ENCODE peak calls at places on chromosomes 16 and 17, in nine cellular contexts. I is SK-N-DZ; X is HS-5; V is WERI-Rb-1; G is fibroblast of lung; S is GM03348; N is NCI-H1105; U is CD4-positive, alpha-beta T cell; K is T-helper 2 cell. Z is an unnamed sample.

GRCh38 chr16:81774348-81774747 is 4.7 kb upstream of the PLCG2 start:
- DNase-seq in I (no peak), X (no peak), V (no peak), G (no peak), S (no peak), N (no peak), U (no peak), K (no peak), Z (peak; percentile 43)

GRCh38 chr17:16924701-16925440 is 47.0 kb downstream of the TNFRSF13B start:
- DNase-seq in I (no peak), X (no peak), V (no peak), G (no peak), S (no peak), N (no peak), U (no peak), K (no peak), Z (no peak)

GRCh38 chr17:73770115-73770848 is 126.0 kb upstream of the SDK2 start:
- DNase-seq in I (no peak), X (peak; percentile 2), V (peak; percentile 96), G (peak; percentile 93), S (peak; percentile 78), N (peak; percentile 23), U (no peak), K (no peak), Z (no peak)

GRCh38 chr16:66622863-66623262 is 18.4 kb downstream of the CMTM3 start:
- DNase-seq in I (no peak), X (no peak), V (no peak), G (no peak), S (no peak), N (no peak), U (no peak), K (no peak), Z (no peak)

GRCh38 chr17:32489320-32490100 is 2.7 kb downstream of the CDK5R1 start:
- DNase-seq in I (no peak), X (no peak), V (no peak), G (no peak), S (no peak), N (no peak), U (no peak), K (no peak), Z (no peak)

GRCh38 chr17:9658593-9659211 is 13.4 kb downstream of the USP43 start:
- DNase-seq in I (no peak), X (peak; percentile 53), V (no peak), G (no peak), S (peak; percentile 50), N (no peak), U (no peak), K (no peak), Z (no peak)

GRCh38 chr17:73719588-73720071 is 75.4 kb upstream of the SDK2 start:
- DNase-seq in I (peak; percentile 85), X (no peak), V (no peak), G (peak; percentile 16), S (no peak), N (no peak), U (no peak), K (no peak), Z (no peak)

GRCh38 chr17:28745052-28745776 is 1.4 kb downstream of the TRAF4 start:
- DNase-seq in I (peak; percentile 53), X (no peak), V (peak; percentile 58), G (peak; percentile 51), S (peak; percentile 52), N (peak; percentile 11), U (no peak), K (peak; percentile 53), Z (peak; percentile 72)

GRCh38 chr17:42525221-42525620 is 10.8 kb upstream of the NAGLU start:
- DNase-seq in I (no peak), X (peak; percentile 59), V (no peak), G (no peak), S (peak; percentile 71), N (no peak), U (no peak), K (no peak), Z (no peak)

GRCh38 chr17:4607261-4607731 is 23.0 kb downstream of the SMTNL2 start:
- DNase-seq in I (no peak), X (no peak), V (no peak), G (no peak), S (no peak), N (no peak), U (no peak), K (no peak), Z (no peak)

GRCh38 chr17:30113213-30113612 is 3.4 kb upstream of the NSRP1 start:
- DNase-seq in I (no peak), X (no peak), V (no peak), G (no peak), S (no peak), N (no peak), U (no peak), K (peak; percentile 79), Z (no peak)

GRCh38 chr17:49339359-49339758 is 22.7 kb downstream of the ZNF652 start:
- DNase-seq in I (no peak), X (no peak), V (no peak), G (no peak), S (no peak), N (no peak), U (no peak), K (no peak), Z (no peak)

GRCh38 chr17:19805006-19805405 is 56.9 kb upstream of the ALDH3A1 start:
- DNase-seq in I (no peak), X (no peak), V (no peak), G (peak; percentile 11), S (peak; percentile 27), N (no peak), U (no peak), K (no peak), Z (peak; percentile 36)

GRCh38 chr16:5604770-5605169 is 507.2 kb upstream of the EEF2KMT start:
- DNase-seq in I (peak; percentile 85), X (no peak), V (peak; percentile 46), G (no peak), S (no peak), N (no peak), U (no peak), K (peak; percentile 9), Z (no peak)

GRCh38 chr17:34623856-34624766 is 44.7 kb downstream of the TMEM132E start:
- DNase-seq in I (no peak), X (no peak), V (peak; percentile 44), G (no peak), S (no peak), N (no peak), U (no peak), K (no peak), Z (no peak)

GRCh38 chr16:21663889-21664647 is at the start of gene OTOA:
- DNase-seq in I (no peak), X (no peak), V (no peak), G (no peak), S (peak; percentile 37), N (no peak), U (peak; percentile 27), K (peak; percentile 24), Z (no peak)